ENCODE peak calls at places on chromosomes 5 and 9, in seven cellular contexts. Z, M, G, P, S, Q and Y are unnamed samples.

GRCh38 chr5:139811076-139811607 is 15.5 kb downstream of the PSD2 start:
- DNase-seq in M (no peak), Z (no peak), S (no peak), P (no peak), G (no peak), Q (no peak), Y (no peak)

GRCh38 chr9:81974764-81975163 is 13.8 kb upstream of the SPATA31D1 start:
- DNase-seq in Q (no peak), S (no peak), G (no peak), P (no peak), Z (no peak), M (no peak), Y (no peak)

GRCh38 chr9:136192289-136193126 is 12.4 kb downstream of the LHX3 start:
- DNase-seq in Q (no peak), P (peak; percentile 52), Z (no peak), S (no peak), M (no peak), G (peak; percentile 44), Y (no peak)

GRCh38 chr9:114583371-114583770 is 4.2 kb upstream of the ATP6V1G1 start:
- DNase-seq in P (no peak), G (peak; percentile 88), Q (no peak), Z (no peak), M (no peak), S (no peak), Y (no peak)

GRCh38 chr5:20469792-20470191 is 481.8 kb upstream of the CDH18 start:
- DNase-seq in Z (no peak), Q (no peak), P (no peak), G (no peak), M (no peak), S (no peak), Y (no peak)

GRCh38 chr5:60636001-60636400 is 64.0 kb downstream of the DEPDC1B start:
- DNase-seq in M (no peak), S (no peak), P (no peak), G (no peak), Z (no peak), Q (no peak), Y (no peak)

GRCh38 chr5:143126121-143127019 is 277.1 kb downstream of the NR3C1 start:
- DNase-seq in S (no peak), Q (no peak), M (no peak), Z (peak; percentile 60), G (no peak), P (no peak), Y (no peak)

GRCh38 chr5:78242001-78242400 is 52.5 kb downstream of the AP3B1 start:
- DNase-seq in P (no peak), M (no peak), S (no peak), G (no peak), Z (no peak), Q (no peak), Y (no peak)

GRCh38 chr5:175897285-175897684 is 25.9 kb downstream of the CPLX2 start:
- DNase-seq in G (no peak), S (no peak), M (no peak), Q (no peak), Z (no peak), P (no peak), Y (no peak)

GRCh38 chr5:72543365-72543764 is 36.2 kb upstream of the ZNF366 start:
- DNase-seq in Q (no peak), S (no peak), P (no peak), M (no peak), Z (no peak), G (no peak), Y (no peak)

GRCh38 chr5:96935556-96936430 is at the start of gene LNPEP:
- DNase-seq in M (peak; percentile 92), Q (peak; percentile 97), P (peak; percentile 93), G (peak; percentile 96), S (peak; percentile 94), Z (peak; percentile 90), Y (peak; percentile 74)
- TF ChIP-seq POLR2AphosphoS5 in M (peak; percentile 62), Q (peak; percentile 39), P (peak; percentile 68), G (no peak), S (peak; percentile 77), Z (peak; percentile 4), Y (peak; percentile 44)

DNA sequence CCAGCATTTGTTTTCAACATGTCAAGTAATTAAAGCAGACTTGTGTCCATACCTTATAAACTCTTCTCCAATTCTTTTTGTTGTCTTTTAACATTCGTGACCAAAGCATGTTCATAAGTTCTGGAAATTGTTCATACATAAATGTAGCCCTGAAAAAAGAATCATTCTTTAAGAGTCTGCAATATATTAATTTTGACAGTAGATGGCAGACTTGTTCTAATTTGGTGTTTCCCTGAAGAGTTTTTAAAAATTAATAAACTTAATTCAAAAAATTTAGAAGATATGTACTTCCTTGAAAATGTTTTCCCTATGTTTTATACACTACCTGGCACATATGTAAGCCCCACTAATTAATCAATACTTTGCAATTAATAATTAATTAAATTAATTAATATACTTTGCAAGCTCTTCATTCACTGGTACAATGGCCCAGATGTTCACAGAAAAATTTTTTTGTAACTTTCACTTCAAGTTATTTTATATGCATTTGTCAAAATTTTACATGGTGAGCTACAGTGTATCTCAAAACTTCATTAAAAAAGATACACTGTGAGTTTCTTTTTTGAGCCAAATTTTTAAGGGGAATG is 42.2 kb downstream of the CLINT1 start:
- DNase-seq in Q (no peak), P (no peak), G (no peak), M (no peak), S (no peak), Z (no peak), Y (no peak)
- H3K4me3 ChIP-seq in Q (no peak overlapping the region), P (no peak overlapping the region), G (no peak overlapping the region), M (no peak overlapping the region), S (no peak overlapping the region), Z (no peak overlapping the region), Y (no peak overlapping the region)

GRCh38 chr5:174735498-174736350 is 11.3 kb downstream of the MSX2 start:
- DNase-seq in S (peak; percentile 45), Z (no peak), P (peak; percentile 89), M (no peak), G (peak; percentile 76), Q (peak; percentile 27), Y (no peak)
- TF ChIP-seq REST in S (no peak), Z (no peak), P (no peak), M (no peak), G (no peak), Q (no peak), Y (no peak)

GRCh38 chr5:172436078-172436873 is 18.0 kb downstream of the SH3PXD2B start:
- DNase-seq in Q (no peak), Z (no peak), P (no peak), M (no peak), G (no peak), S (no peak), Y (no peak)

GRCh38 chr5:172439785-172440480 is 14.4 kb downstream of the SH3PXD2B start:
- DNase-seq in G (no peak), M (no peak), Q (no peak), Z (no peak), P (no peak), S (no peak), Y (no peak)

GRCh38 chr5:172436874-172437369 is 17.4 kb downstream of the SH3PXD2B start:
- DNase-seq in Q (no peak), P (no peak), G (no peak), Z (no peak), M (no peak), S (no peak), Y (no peak)

GRCh38 chr5:172437445-172438303 is 16.7 kb downstream of the SH3PXD2B start:
- DNase-seq in S (peak; percentile 8), M (no peak), P (peak; percentile 88), Z (no peak), Q (no peak), G (no peak), Y (peak; percentile 49)

DNA sequence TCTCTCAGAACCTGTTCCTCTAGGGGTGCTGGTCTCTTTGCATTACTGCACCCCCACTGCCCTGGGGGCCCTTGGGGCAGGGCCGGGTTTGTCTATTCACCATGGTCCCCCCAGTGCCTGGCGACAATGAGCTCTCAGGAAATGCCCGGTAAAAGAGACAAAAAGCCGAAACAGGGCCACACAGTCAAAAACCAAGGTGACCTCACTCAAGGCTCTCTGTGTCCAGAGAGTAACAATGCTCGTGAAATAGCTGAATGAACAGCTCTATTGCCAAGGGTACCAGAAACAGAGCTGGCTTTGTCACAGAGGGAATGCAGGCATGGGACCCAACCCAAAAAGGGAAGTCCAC is 16.0 kb downstream of the SH3PXD2B start:
- DNase-seq in S (no peak), P (no peak), Q (no peak), Z (no peak), G (no peak), M (no peak), Y (no peak)
- TF ChIP-seq POLR2AphosphoS5 in S (no peak), P (no peak), Q (no peak), Z (no peak), G (no peak), M (no peak), Y (no peak)

GRCh38 chr9:715743-716400 is 125.6 kb upstream of the DMRT1 start:
- DNase-seq in Z (no peak), Q (no peak), G (no peak), M (no peak), S (no peak), P (no peak), Y (no peak)
- H3K4me3 ChIP-seq in Z (no peak overlapping the region), Q (no peak overlapping the region), G (no peak overlapping the region), M (no peak overlapping the region), S (no peak overlapping the region), P (no peak overlapping the region), Y (no peak overlapping the region)

DNA sequence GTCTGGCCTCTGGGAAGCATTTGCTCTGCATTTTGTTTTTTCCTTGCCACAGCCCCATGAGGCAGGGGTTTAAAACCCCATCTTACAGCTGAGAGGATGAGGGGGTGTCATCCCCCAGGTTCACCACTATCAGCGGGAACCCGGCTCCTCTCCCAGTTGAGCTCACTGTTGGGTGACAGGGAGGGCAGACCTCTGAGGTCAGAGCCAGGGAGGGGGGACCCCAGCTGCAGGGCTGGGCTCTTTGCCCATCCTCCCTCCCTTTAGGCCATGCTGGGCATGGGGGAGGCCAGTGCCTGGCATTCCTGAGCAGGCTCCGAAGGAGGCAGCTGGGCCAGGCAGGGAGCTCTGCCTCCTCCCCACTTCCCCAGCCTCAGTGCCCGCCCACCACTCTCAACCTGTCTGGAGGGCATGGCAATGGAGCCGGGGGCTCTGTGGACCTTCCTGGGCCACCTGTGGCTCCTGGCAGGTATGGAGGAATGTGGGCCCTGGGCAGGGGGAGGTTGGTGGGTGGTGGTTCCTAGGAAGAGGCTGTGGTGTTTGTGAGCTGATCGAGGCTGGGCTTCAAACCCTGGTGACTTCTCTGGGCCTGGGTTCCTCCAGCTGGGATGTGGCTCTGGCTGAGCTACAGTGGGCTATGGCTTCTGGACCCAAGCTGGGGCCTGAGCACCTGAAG is 12.6 kb downstream of the CRB2 start:
- DNase-seq in G (no peak), S (no peak), P (peak; percentile 32), Z (no peak), Q (no peak), M (no peak), Y (no peak)
- TF ChIP-seq REST in G (no peak), S (no peak), P (no peak), Z (no peak), Q (no peak), M (no peak), Y (no peak)

DNA sequence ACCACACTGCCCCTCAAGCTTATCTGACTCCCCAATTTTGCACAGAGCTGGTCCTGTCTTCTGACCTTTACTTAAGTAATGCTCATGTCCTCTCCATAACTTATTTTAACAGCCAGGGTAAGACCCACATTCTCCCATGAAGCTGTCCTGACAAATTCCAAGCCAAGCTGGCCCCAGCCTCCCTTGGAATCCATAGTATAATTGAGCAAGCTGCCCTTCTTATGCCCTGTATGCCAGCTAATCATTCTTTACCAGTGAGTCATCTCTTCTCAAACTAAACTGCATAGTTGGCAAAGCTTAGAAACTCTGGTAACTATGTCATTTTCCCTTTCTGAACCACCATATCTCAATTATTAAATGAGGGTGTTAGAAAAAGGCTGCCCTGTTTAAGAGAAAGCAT is 92.4 kb downstream of the NFIB start:
- DNase-seq in M (no peak), Q (no peak), G (no peak), S (peak; percentile 21), Z (no peak), P (no peak), Y (no peak)
- TF ChIP-seq POLR2AphosphoS5 in M (no peak), Q (no peak), G (no peak), S (no peak), Z (no peak), P (peak; percentile 28), Y (no peak)